ENCODE peak calls at places on chromosomes 4 and X, in nine cellular contexts. M is CD8-positive, alpha-beta memory T cell; I is lung; Y is psoas muscle; Q is substantia nigra; T is CD4-positive, alpha-beta T cell; A is Peyer's patch; N is aorta; H is right cardiac atrium. K is an unnamed sample.

GRCh38 chr4:8157496-8157895 is 1.1 kb downstream of the ABLIM2 start:
- DNase-seq in A (no peak), N (peak; percentile 83), Y (peak; percentile 74), H (peak; percentile 81), T (no peak), M (no peak), Q (no peak), I (peak; percentile 38), K (no peak)

GRCh38 chrX:148441387-148441786 is 59.0 kb upstream of the AFF2 start:
- DNase-seq in T (no peak), M (no peak), H (no peak), Q (no peak), A (no peak), Y (no peak), N (no peak), I (no peak), K (no peak)

GRCh38 chr4:164880489-164881262 is 3.7 kb downstream of the APELA start:
- DNase-seq in Y (no peak), T (no peak), H (no peak), Q (no peak), I (no peak), M (no peak), N (no peak), A (no peak), K (no peak)

GRCh38 chr4:138310498-138310897 is 68.3 kb upstream of the SLC7A11 start:
- DNase-seq in N (no peak), I (no peak), M (no peak), T (no peak), Q (no peak), H (no peak), Y (no peak), A (no peak), K (no peak)

GRCh38 chr4:54746228-54746627 is 88.5 kb downstream of the KIT start:
- DNase-seq in I (no peak), H (no peak), T (no peak), Y (no peak), Q (no peak), A (no peak), M (no peak), N (no peak), K (no peak)

GRCh38 chr4:3797831-3798500 is 31.8 kb downstream of the ADRA2C start:
- DNase-seq in Y (no peak), I (no peak), H (peak; percentile 27), T (no peak), M (no peak), Q (no peak), N (peak; percentile 54), A (no peak), K (no peak)

GRCh38 chr4:159191989-159192388 is 89.1 kb downstream of the RAPGEF2 start:
- DNase-seq in Y (no peak), A (no peak), N (no peak), Q (no peak), T (no peak), H (no peak), I (no peak), M (no peak), K (no peak)

GRCh38 chr4:12961713-12962112 is 522.4 kb downstream of the RAB28 start:
- DNase-seq in I (no peak), H (no peak), A (no peak), Q (no peak), N (no peak), T (no peak), Y (no peak), M (no peak), K (no peak)

GRCh38 chr4:120156115-120156718 is 89.6 kb upstream of the MAD2L1 start:
- DNase-seq in T (no peak), Q (no peak), N (no peak), Y (no peak), A (no peak), M (no peak), I (no peak), H (no peak), K (no peak)

GRCh38 chr4:79042079-79042674 is 102.9 kb upstream of the PAQR3 start:
- DNase-seq in M (no peak), I (no peak), Q (no peak), H (no peak), A (no peak), T (no peak), Y (no peak), N (no peak), K (no peak)

GRCh38 chr4:133149932-133150642 is 993 bp downstream of the PCDH10 start:
- DNase-seq in T (no peak), Q (no peak), N (no peak), H (no peak), I (no peak), A (no peak), M (no peak), Y (no peak), K (no peak)

DNA sequence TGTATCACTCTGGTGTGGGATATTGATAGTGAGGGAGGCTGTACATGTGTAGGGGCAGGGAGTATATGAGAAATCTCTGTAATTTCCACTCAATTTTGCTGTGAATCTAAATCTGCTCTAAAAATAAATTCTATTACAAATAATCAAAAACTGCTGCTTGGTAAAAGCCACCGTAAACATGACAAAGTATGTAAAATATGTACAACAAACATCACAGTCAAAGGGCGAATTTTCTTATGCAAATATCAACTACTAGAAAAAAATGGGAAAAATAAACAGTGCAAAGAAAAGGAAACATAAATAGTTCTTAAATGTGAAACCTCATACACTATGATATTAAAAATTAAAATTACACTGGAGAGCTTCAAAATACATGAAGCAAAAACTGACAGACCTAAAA is 105.1 kb upstream of the DCLK2 start:
- DNase-seq in Y (no peak), A (no peak), N (no peak), Q (no peak), M (no peak), H (no peak), I (no peak), T (no peak), K (no peak)
- H3K27ac ChIP-seq in Y (no peak overlapping the region), A (no peak overlapping the region), N (no peak overlapping the region), Q (no peak overlapping the region), M (no peak overlapping the region), H (no peak overlapping the region), I (no peak overlapping the region), T (no peak overlapping the region), K (no peak overlapping the region)

DNA sequence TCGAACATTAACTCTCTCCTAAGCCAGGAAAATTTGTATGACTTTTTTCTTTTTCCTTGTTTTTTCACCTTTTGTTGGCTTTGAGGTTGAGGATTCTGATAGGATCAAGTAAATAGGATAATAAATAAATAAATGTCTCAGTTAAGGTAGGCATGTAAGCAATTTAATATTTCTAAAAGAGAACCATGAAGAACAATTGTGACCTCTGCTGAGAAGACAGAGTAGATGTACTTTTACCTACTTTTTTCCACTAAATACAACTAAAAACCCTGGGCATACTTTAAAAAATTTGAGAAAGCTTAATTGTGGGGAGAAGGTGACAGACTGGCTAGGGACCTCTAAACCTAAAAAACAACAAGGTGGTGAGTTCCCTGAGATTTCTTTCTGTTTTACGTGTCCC is 31.6 kb upstream of the CLNK start:
- DNase-seq in Y (no peak), A (no peak), Q (no peak), H (no peak), N (no peak), T (no peak), I (no peak), M (no peak), K (no peak)
- H3K27ac ChIP-seq in Y (no peak overlapping the region), A (no peak overlapping the region), Q (no peak overlapping the region), H (no peak overlapping the region), N (no peak overlapping the region), T (no peak overlapping the region), I (no peak overlapping the region), M (no peak overlapping the region), K (no peak overlapping the region)

GRCh38 chr4:151674804-151675290 is 86.0 kb downstream of the GATB start:
- DNase-seq in Y (no peak), A (peak; percentile 63), I (peak; percentile 42), Q (peak; percentile 54), N (peak; percentile 83), H (peak; percentile 74), M (no peak), T (no peak), K (no peak)
- H3K27ac ChIP-seq in Y (peak overlapping the region; percentile 61), A (no peak overlapping the region), I (no peak overlapping the region), Q (peak overlapping the region; percentile 41), N (no peak overlapping the region), H (peak overlapping the region; percentile 85), M (no peak overlapping the region), T (no peak overlapping the region), K (no peak overlapping the region)

GRCh38 chr4:73703320-73703719 is 37.0 kb upstream of the CXCL8 start:
- DNase-seq in T (no peak), Y (no peak), H (no peak), Q (no peak), N (no peak), I (no peak), M (no peak), A (no peak), K (no peak)

GRCh38 chr4:73701116-73701515 is 39.3 kb upstream of the CXCL8 start:
- DNase-seq in A (no peak), Q (no peak), H (no peak), M (no peak), Y (no peak), N (no peak), T (no peak), I (no peak), K (no peak)

GRCh38 chr4:73704314-73705055 is 35.9 kb upstream of the CXCL8 start:
- DNase-seq in M (no peak), T (no peak), Q (no peak), I (peak; percentile 82), A (no peak), H (no peak), N (no peak), Y (peak; percentile 15), K (no peak)

GRCh38 chr4:73705056-73705432 is 35.3 kb upstream of the CXCL8 start:
- DNase-seq in A (no peak), T (no peak), N (no peak), M (no peak), Q (no peak), H (no peak), Y (no peak), I (no peak), K (no peak)

GRCh38 chr4:73702796-73703287 is 37.5 kb upstream of the CXCL8 start:
- DNase-seq in M (no peak), I (no peak), Y (no peak), H (no peak), Q (no peak), A (no peak), N (no peak), T (no peak), K (no peak)
- H3K27ac ChIP-seq in M (no peak overlapping the region), I (no peak overlapping the region), Y (no peak overlapping the region), H (no peak overlapping the region), Q (no peak overlapping the region), A (no peak overlapping the region), N (no peak overlapping the region), T (no peak overlapping the region), K (no peak overlapping the region)

DNA sequence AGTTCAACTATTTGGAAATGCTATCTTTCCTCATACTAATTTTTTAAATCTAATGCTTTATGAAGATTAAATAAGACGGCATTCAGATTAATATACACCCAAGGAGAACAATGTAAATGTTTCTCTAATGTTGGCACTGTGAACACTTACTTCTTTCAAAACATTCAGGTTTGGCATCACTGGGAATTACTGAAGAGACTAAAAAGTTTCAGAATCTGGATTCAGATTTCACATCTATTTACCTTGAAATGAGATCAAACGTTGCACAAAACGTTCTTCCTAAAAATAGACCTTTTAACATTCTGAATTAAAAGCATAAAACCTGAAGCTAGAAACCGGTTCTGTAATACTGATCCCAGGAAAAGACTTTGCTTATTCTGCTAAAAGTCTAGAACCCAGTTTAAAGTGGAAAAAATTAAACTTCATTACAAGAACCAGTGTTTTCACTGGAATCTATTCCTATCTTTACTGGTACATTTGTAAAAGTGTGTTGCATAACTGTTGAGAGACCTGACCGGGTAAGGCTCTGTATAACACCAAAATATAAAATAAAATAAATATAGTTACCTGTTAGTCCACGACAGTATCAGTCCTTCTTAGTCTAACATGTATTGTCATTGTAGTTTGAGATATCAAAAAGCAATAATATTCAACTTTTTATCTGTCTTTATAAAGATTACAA is 117.4 kb upstream of the MAP9 start:
- DNase-seq in A (no peak), M (no peak), Q (no peak), T (no peak), N (no peak), I (no peak), Y (no peak), H (no peak), K (no peak)
- H3K27ac ChIP-seq in A (no peak overlapping the region), M (no peak overlapping the region), Q (no peak overlapping the region), T (no peak overlapping the region), N (no peak overlapping the region), I (no peak overlapping the region), Y (no peak overlapping the region), H (no peak overlapping the region), K (no peak overlapping the region)